ENCODE peak calls at places on chromosomes 4 and X, in five cellular contexts. R is progenitor cell of endocrine pancreas, W is brain microvascular endothelial cell, T is left ventricle myocardium inferior, S is endothelial cell. V is an unnamed sample.

GRCh38 chr4:16083217-16084191 is at the start of gene PROM1:
- DNase-seq in T (peak; percentile 19), S (peak; percentile 35), R (peak; percentile 61), W (no peak), V (no peak)

GRCh38 chr4:27082786-27083185 is 222.1 kb downstream of the STIM2 start:
- DNase-seq in W (no peak), S (no peak), T (no peak), R (no peak), V (no peak)

GRCh38 chr4:100657187-100657586 is 139.4 kb upstream of the EMCN start:
- DNase-seq in W (peak; percentile 30), S (no peak), R (no peak), T (no peak), V (peak; percentile 55)

GRCh38 chrX:155314260-155314659 is 20.2 kb downstream of the CLIC2 start:
- DNase-seq in S (no peak), T (no peak), R (no peak), W (no peak), V (no peak)

GRCh38 chr4:156377036-156377700 is 423.5 kb upstream of the CTSO start:
- DNase-seq in T (no peak), R (no peak), S (no peak), W (peak; percentile 67), V (peak; percentile 71)

GRCh38 chr4:1368421-1369090 is 21.5 kb downstream of the UVSSA start:
- DNase-seq in T (peak; percentile 4), R (no peak), W (no peak), S (no peak), V (no peak)

GRCh38 chr4:186780291-186781031 is 56.8 kb upstream of the FAT1 start:
- DNase-seq in R (no peak), W (no peak), S (no peak), T (no peak), V (no peak)

GRCh38 chr4:103079621-103080020 is 3.1 kb upstream of the SLC9B2 start:
- DNase-seq in R (no peak), S (no peak), T (no peak), W (no peak), V (no peak)

GRCh38 chrX:18793601-18794089 is 86.2 kb downstream of the PPEF1 start:
- DNase-seq in R (no peak), S (peak; percentile 3), T (no peak), W (no peak), V (no peak)

GRCh38 chr4:142960867-142961644 is 115.0 kb upstream of the INPP4B start:
- DNase-seq in W (no peak), T (no peak), S (no peak), R (no peak), V (no peak)

GRCh38 chrX:142804085-142804484 is 221.6 kb upstream of the SPANXN4 start:
- DNase-seq in T (no peak), W (no peak), S (peak; percentile 8), R (no peak), V (no peak)

GRCh38 chr4:146661368-146661767 is 22.7 kb downstream of the POU4F2 start:
- DNase-seq in W (no peak), T (no peak), R (no peak), S (no peak), V (no peak)

GRCh38 chr4:120286813-120287212 is 220.2 kb upstream of the MAD2L1 start:
- DNase-seq in R (no peak), T (no peak), S (no peak), W (no peak), V (no peak)

GRCh38 chr4:101791189-101791572 is 651 bp downstream of the BANK1 start:
- DNase-seq in S (no peak), T (no peak), W (no peak), R (no peak), V (no peak)

GRCh38 chr4:54614094-54614493 is 43.7 kb upstream of the KIT start:
- DNase-seq in W (no peak), R (no peak), T (no peak), S (no peak), V (no peak)

GRCh38 chr4:135564090-135564489 is 1362.5 kb upstream of the PABPC4L start:
- DNase-seq in R (no peak), S (no peak), T (no peak), W (no peak), V (no peak)

GRCh38 chr4:38612996-38613395 is 51.0 kb upstream of the KLF3 start:
- DNase-seq in W (no peak), T (no peak), R (no peak), S (no peak), V (peak; percentile 49)

GRCh38 chrX:33855251-33855650 is 276.9 kb downstream of the FAM47A start:
- DNase-seq in T (no peak), R (no peak), W (no peak), S (no peak), V (no peak)

GRCh38 chr4:3747582-3747906 is 18.6 kb upstream of the ADRA2C start:
- DNase-seq in R (peak; percentile 43), W (no peak), S (peak; percentile 67), T (no peak), V (no peak)

GRCh38 chrX:1453390-1453783 is 678 bp upstream of the ASMTL start:
- DNase-seq in R (no peak), S (no peak), W (no peak), T (no peak), V (no peak)

GRCh38 chr4:4843651-4844291 is 15.7 kb upstream of the MSX1 start:
- DNase-seq in T (no peak), S (no peak), W (no peak), R (no peak), V (no peak)

GRCh38 chr4:122584517-122584916 is 36.3 kb downstream of the IL21 start:
- DNase-seq in R (no peak), W (peak; percentile 71), T (no peak), S (no peak), V (peak; percentile 78)

GRCh38 chr4:67779631-67780030 is 25.4 kb upstream of the GNRHR start:
- DNase-seq in T (no peak), S (no peak), W (no peak), R (no peak), V (no peak)

GRCh38 chr4:99462875-99463464 is 27.8 kb upstream of the ADH7 start:
- DNase-seq in T (peak; percentile 15), S (peak; percentile 58), W (peak; percentile 63), R (peak; percentile 44), V (peak; percentile 46)

GRCh38 chr4:141011799-141012377 is 121.4 kb downstream of the RNF150 start:
- DNase-seq in W (no peak), T (no peak), R (no peak), S (no peak), V (no peak)

GRCh38 chr4:38979511-38980230 is 52.5 kb downstream of the TMEM156 start:
- DNase-seq in R (no peak), T (no peak), W (no peak), S (no peak), V (no peak)

GRCh38 chr4:112702892-112703291 is 65.9 kb downstream of the LARP7 start:
- DNase-seq in S (no peak), W (no peak), T (no peak), R (no peak), V (no peak)

GRCh38 chrX:85031505-85031904 is 27.8 kb downstream of the APOOL start:
- DNase-seq in R (no peak), T (no peak), W (no peak), S (no peak), V (no peak)

GRCh38 chr4:3368841-3369760 is 72.7 kb upstream of the HGFAC start:
- DNase-seq in R (no peak), S (no peak), W (no peak), T (no peak), V (no peak)

GRCh38 chr4:185919107-185919506 is 107.1 kb upstream of the SORBS2 start:
- DNase-seq in W (no peak), T (no peak), S (no peak), R (no peak), V (no peak)

GRCh38 chr4:66562276-66562806 is 892.1 kb upstream of the EPHA5 start:
- DNase-seq in S (no peak), R (no peak), W (peak; percentile 50), T (no peak), V (peak; percentile 62)

GRCh38 chrX:149515954-149516602 is 11.0 kb upstream of the IDS start:
- DNase-seq in T (no peak), R (no peak), S (no peak), W (no peak), V (no peak)

GRCh38 chrX:69615779-69616519 is at the start of gene EDA:
- DNase-seq in W (peak; percentile 43), R (peak; percentile 77), S (peak; percentile 84), T (peak; percentile 87), V (peak; percentile 24)

GRCh38 chr4:62901101-62901500 is 1508.1 kb downstream of the TECRL start:
- DNase-seq in S (no peak), R (no peak), T (no peak), W (no peak), V (no peak)

GRCh38 chr4:6972911-6973310 is 63.3 kb downstream of the TBC1D14 start:
- DNase-seq in W (peak; percentile 6), R (no peak), T (no peak), S (no peak), V (no peak)

DNA sequence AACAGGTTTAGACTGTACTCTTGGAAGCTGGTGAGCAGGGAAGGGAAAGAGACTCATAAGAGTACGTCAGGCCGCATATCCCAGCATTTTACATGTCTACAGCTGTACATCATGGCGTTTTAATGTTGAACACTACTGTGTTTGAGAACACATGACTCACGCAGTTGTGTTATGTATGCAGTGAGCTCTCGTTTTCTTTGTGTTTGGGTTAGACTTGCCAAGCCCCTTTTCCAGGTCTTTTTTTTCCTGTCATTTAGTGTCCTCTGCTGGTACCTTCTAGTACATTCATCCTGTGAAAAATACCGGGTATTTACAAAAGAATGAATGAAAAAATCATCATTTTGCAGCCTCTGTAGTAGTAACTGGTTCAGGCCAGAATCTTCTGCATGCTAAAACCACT is 35.3 kb downstream of the SMS start:
- DNase-seq in R (no peak), T (no peak), S (no peak), W (peak; percentile 47), V (peak; percentile 57)
- TF ChIP-seq CTCF in R (peak; percentile 53), T (peak; percentile 33), S (no peak), W (peak; percentile 25), V (peak; percentile 43)

GRCh38 chrX:24178441-24178840 is 28.9 kb downstream of the ZFX start:
- DNase-seq in T (no peak), S (no peak), R (no peak), W (no peak), V (no peak)
- TF ChIP-seq CTCF in T (no peak), S (no peak), R (no peak), W (no peak), V (no peak)

GRCh38 chr4:70948665-70949284 is 44.7 kb upstream of the DCK start:
- DNase-seq in S (no peak), W (no peak), T (no peak), R (no peak), V (no peak)
- TF ChIP-seq CTCF in S (no peak), W (no peak), T (no peak), R (no peak), V (peak; percentile 14)

GRCh38 chr4:114780205-114780604 is 181.6 kb downstream of the UGT8 start:
- DNase-seq in T (no peak), R (peak; percentile 13), S (peak; percentile 25), W (peak; percentile 47), V (peak; percentile 55)
- TF ChIP-seq CTCF in T (no peak), R (peak; percentile 76), S (no peak), W (peak; percentile 61), V (peak; percentile 56)

DNA sequence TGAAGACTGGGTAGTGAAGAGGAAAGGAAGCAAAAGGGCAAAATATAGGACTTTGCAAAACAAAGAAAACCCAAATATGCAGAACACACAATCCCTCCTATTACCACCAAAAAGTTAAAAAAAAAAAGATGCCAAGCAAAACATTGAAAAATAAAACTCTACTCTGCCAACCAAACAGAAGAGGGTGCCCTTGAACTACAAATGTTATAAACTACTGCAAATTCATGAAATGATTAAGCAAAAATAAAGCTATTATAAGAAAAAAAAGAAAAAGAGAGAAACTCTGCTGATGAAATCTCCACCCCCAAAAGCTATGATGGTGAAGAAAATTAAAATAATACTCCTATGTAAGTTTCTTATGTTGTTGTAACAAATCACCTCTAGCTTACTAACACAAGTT is 168.5 kb upstream of the STK26 start:
- DNase-seq in T (no peak), R (no peak), W (no peak), S (no peak), V (no peak)
- TF ChIP-seq CTCF in T (no peak), R (peak; percentile 57), W (no peak), S (no peak), V (no peak)